ENCODE peak calls at places on chromosomes 13 and 19, in six cellular contexts. R, B, I, M, G and K are unnamed samples.
A peak's percentile ranks its signal among the peaks of the same experiment; 100 is the strongest.

GRCh38 chr19:53102186-53102585 is 1.0 kb downstream of the ZNF160 start:
- DNase-seq in I (no peak), B (no peak), M (no peak), R (no peak), G (peak; percentile 13), K (no peak)

GRCh38 chr13:113036401-113036800 is 67.4 kb downstream of the MCF2L start:
- DNase-seq in B (no peak), R (no peak), M (no peak), G (no peak), I (no peak), K (no peak)

GRCh38 chr19:48994035-48994386 is 324 bp downstream of the RUVBL2 start:
- DNase-seq in R (no peak), G (no peak), B (no peak), M (no peak), I (no peak), K (no peak)

GRCh38 chr13:90448466-90449037 is 898.9 kb upstream of the MIR17HG start:
- DNase-seq in M (no peak), R (no peak), I (no peak), B (no peak), G (peak; percentile 32), K (no peak)

GRCh38 chr13:33392794-33393371 is 107.3 kb upstream of the STARD13 start:
- DNase-seq in B (no peak), G (no peak), M (no peak), R (no peak), I (no peak), K (no peak)

GRCh38 chr13:107441279-107441678 is 774.1 kb downstream of the LIG4 start:
- DNase-seq in G (peak; percentile 38), B (no peak), R (no peak), M (no peak), I (no peak), K (no peak)

GRCh38 chr19:58059003-58059671 is at the start of gene ZNF135:
- DNase-seq in M (peak; percentile 89), I (peak; percentile 52), R (no peak), G (no peak), B (peak; percentile 85), K (peak; percentile 58)

GRCh38 chr13:64753606-64754005 is 2476.5 kb downstream of the PCDH9 start:
- DNase-seq in R (no peak), B (no peak), G (no peak), I (no peak), M (no peak), K (no peak)

GRCh38 chr19:45164577-45165335 is 4.0 kb upstream of the NKPD1 start:
- DNase-seq in I (peak; percentile 82), M (peak; percentile 34), R (peak; percentile 84), G (peak; percentile 22), B (peak; percentile 69), K (peak; percentile 82)

GRCh38 chr19:48752511-48753365 is at the start of gene FUT1:
- DNase-seq in G (peak; percentile 46), I (peak; percentile 43), B (peak; percentile 72), M (no peak), R (peak; percentile 95), K (peak; percentile 95)

GRCh38 chr13:108877300-108877699 is 247.9 kb downstream of the MYO16 start:
- DNase-seq in I (no peak), B (no peak), R (no peak), M (no peak), G (no peak), K (no peak)

GRCh38 chr13:27266937-27267336 is 3.7 kb upstream of the RASL11A start:
- DNase-seq in R (no peak), G (no peak), I (no peak), M (no peak), B (no peak), K (no peak)

GRCh38 chr13:38490657-38491056 is 141.0 kb downstream of the UFM1 start:
- DNase-seq in R (no peak), B (no peak), I (no peak), M (no peak), G (no peak), K (no peak)

GRCh38 chr13:25137624-25137892 is 34.5 kb downstream of the AMER2 start:
- DNase-seq in R (no peak), I (no peak), M (no peak), B (no peak), G (no peak), K (no peak)

GRCh38 chr19:1672038-1672768 is 19.8 kb upstream of the TCF3 start:
- DNase-seq in M (no peak), R (no peak), I (peak; percentile 71), B (peak; percentile 57), G (no peak), K (no peak)

GRCh38 chr13:30870049-30870884 is 35.8 kb upstream of the MEDAG start:
- DNase-seq in I (peak; percentile 53), B (peak; percentile 57), R (peak; percentile 78), G (peak; percentile 98), M (peak; percentile 84), K (peak; percentile 42)

GRCh38 chr19:41570639-41571112 is 5.3 kb upstream of the CEACAM21 start:
- DNase-seq in M (peak; percentile 52), G (peak; percentile 72), B (peak; percentile 92), I (peak; percentile 90), R (no peak), K (peak; percentile 86)

GRCh38 chr13:46667687-46668281 is 114.8 kb downstream of the LRCH1 start:
- DNase-seq in I (no peak), B (no peak), M (no peak), G (no peak), R (no peak), K (no peak)

GRCh38 chr19:11377237-11377636 is 2.8 kb downstream of the SWSAP1 start:
- DNase-seq in I (no peak), B (no peak), R (peak; percentile 69), G (peak; percentile 91), M (peak; percentile 84), K (no peak)

GRCh38 chr13:36736119-36736726 is 62.4 kb downstream of the SERTM1 start:
- DNase-seq in G (peak; percentile 38), R (no peak), I (peak; percentile 32), B (peak; percentile 57), M (peak; percentile 70), K (peak; percentile 45)

GRCh38 chr19:7550987-7551761 is 15.7 kb downstream of the PNPLA6 start:
- DNase-seq in G (no peak), R (no peak), M (peak; percentile 68), I (peak; percentile 18), B (peak; percentile 81), K (peak; percentile 85)

GRCh38 chr13:34437873-34438272 is 504.2 kb upstream of the NBEA start:
- DNase-seq in R (no peak), B (no peak), G (no peak), I (no peak), M (no peak), K (no peak)